ENCODE peak calls at places on chromosomes 3 and 15, in six cellular contexts. Z, A, S, C, Q and G are unnamed samples.

GRCh38 chr3:32469151-32469874 is 33.3 kb downstream of the CMTM6 start:
- DNase-seq in Z (no peak), C (no peak), S (no peak), A (no peak), Q (no peak), G (no peak)

GRCh38 chr3:15300318-15301078 is 31.9 kb downstream of the SH3BP5 start:
- DNase-seq in Q (peak), Z (no peak), A (no peak), C (peak), S (peak), G (peak)

GRCh38 chr3:2657408-2657807 is 452.8 kb downstream of the IL5RA start:
- DNase-seq in Q (no peak), S (peak), A (no peak), Z (no peak), C (no peak), G (no peak)

GRCh38 chr15:75584121-75584520 is 5.0 kb upstream of the PTPN9 start:
- DNase-seq in Z (no peak), Q (no peak), A (no peak), S (no peak), C (no peak), G (no peak)

GRCh38 chr3:189308594-189308993 is 136.8 kb downstream of the TPRG1 start:
- DNase-seq in C (no peak), Z (no peak), A (no peak), Q (no peak), S (no peak), G (no peak)

GRCh38 chr3:48855681-48856447 is 8.2 kb upstream of the PRKAR2A start:
- DNase-seq in C (no peak), S (no peak), Z (no peak), A (peak), Q (peak), G (no peak)

GRCh38 chr15:66524801-66525200 is 19.7 kb downstream of the ZWILCH start:
- DNase-seq in Z (no peak), A (no peak), C (no peak), Q (no peak), S (no peak), G (no peak)

GRCh38 chr15:59725172-59725486 is 36.0 kb upstream of the BNIP2 start:
- DNase-seq in S (no peak), Q (no peak), A (no peak), C (no peak), Z (no peak), G (no peak)

GRCh38 chr15:35680951-35681350 is 135.0 kb upstream of the DPH6 start:
- DNase-seq in S (peak), C (no peak), A (no peak), Z (no peak), Q (no peak), G (no peak)

GRCh38 chr3:140585828-140586227 is 92.0 kb upstream of the TRIM42 start:
- DNase-seq in C (no peak), A (no peak), Z (no peak), Q (no peak), S (peak), G (no peak)

GRCh38 chr3:133962879-133963278 is 66.8 kb downstream of the SLCO2A1 start:
- DNase-seq in S (peak), C (no peak), Q (no peak), A (no peak), Z (no peak), G (no peak)
- TF ChIP-seq CTCF in S (no peak), C (no peak), Q (no peak), A (no peak), Z (no peak), G (no peak)

GRCh38 chr3:52056521-52056967 is at the start of gene DUSP7:
- DNase-seq in S (peak), Z (peak), Q (peak), C (no peak), A (no peak), G (peak)

GRCh38 chr3:52057806-52058099 is 1.4 kb upstream of the DUSP7 start:
- DNase-seq in S (no peak), Z (no peak), A (no peak), Q (no peak), C (no peak), G (no peak)

GRCh38 chr3:52058111-52058510 is 1.7 kb upstream of the DUSP7 start:
- DNase-seq in Q (no peak), A (no peak), Z (no peak), C (no peak), S (no peak), G (peak)

GRCh38 chr3:52055537-52056351 is 627 bp downstream of the DUSP7 start:
- DNase-seq in Z (peak), Q (peak), A (no peak), C (no peak), S (peak), G (peak)

GRCh38 chr3:52056968-52057805 is 816 bp upstream of the DUSP7 start:
- DNase-seq in A (peak), S (peak), Q (peak), Z (peak), C (peak), G (peak)
- TF ChIP-seq CTCF in A (no peak), S (no peak), Q (no peak), Z (no peak), C (no peak), G (no peak)

GRCh38 chr3:50423543-50423942 is 64.2 kb upstream of the TMEM115 start:
- DNase-seq in Q (no peak), C (no peak), Z (no peak), S (no peak), A (no peak), G (no peak)

GRCh38 chr3:50430950-50431435 is 71.7 kb upstream of the TMEM115 start:
- DNase-seq in C (no peak), S (no peak), Q (no peak), A (no peak), Z (no peak), G (no peak)

GRCh38 chr3:50427255-50427654 is 67.9 kb upstream of the TMEM115 start:
- DNase-seq in C (no peak), S (no peak), A (no peak), Z (no peak), Q (no peak), G (no peak)

GRCh38 chr3:50430186-50430585 is 70.9 kb upstream of the TMEM115 start:
- DNase-seq in S (no peak), C (no peak), Q (no peak), A (no peak), Z (no peak), G (no peak)

GRCh38 chr3:50428007-50428633 is 68.8 kb upstream of the TMEM115 start:
- DNase-seq in S (peak), Z (no peak), C (no peak), A (no peak), Q (no peak), G (no peak)
- TF ChIP-seq CTCF in S (peak), Z (no peak), C (peak), A (no peak), Q (no peak), G (no peak)

DNA sequence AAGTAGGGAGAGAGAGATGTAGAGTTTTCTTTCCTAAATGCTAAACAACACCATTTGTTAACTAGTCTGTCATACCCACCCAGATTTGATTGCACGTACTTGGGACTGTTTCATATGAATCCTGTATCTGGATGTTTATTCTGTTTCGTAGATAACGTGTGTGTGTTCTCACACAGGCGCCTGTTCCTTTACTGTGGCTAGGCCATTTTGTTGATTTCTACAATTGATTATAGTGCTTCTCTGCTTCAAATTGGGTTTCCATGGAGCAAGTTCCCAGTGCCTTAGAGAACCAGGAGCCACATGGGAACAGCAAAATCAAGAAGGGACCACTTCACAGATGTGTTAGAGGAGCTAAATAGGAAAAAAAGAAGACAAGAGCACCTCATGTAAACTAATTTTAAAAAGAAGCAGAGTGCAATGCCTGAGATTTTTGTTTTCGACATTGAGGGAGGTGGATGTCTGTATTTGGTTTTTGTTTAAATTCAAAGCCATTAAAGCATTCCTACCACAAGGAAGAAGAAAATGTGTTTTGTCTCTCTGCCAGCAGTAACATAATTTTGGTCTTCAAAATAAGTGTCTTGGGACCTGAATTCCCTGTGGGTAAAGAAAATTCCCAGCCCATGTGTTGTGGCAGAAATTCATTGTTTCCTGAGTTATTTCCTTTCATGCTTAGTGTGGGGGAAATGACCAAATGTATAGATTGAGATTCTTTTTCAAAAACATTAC is 424.0 kb upstream of the C2CD4B start:
- DNase-seq in C (no peak), Z (no peak), S (no peak), Q (no peak), A (no peak), G (no peak)
- TF ChIP-seq CTCF in C (no peak), Z (no peak), S (no peak), Q (no peak), A (no peak), G (no peak)

GRCh38 chr3:194485876-194486539 is 794 bp downstream of the ATP13A3 start:
- DNase-seq in C (no peak), A (no peak), Q (peak), Z (no peak), S (no peak), G (no peak)
- TF ChIP-seq CTCF in C (peak), A (no peak), Q (peak), Z (peak), S (peak), G (no peak)